ENCODE peak calls at places on chromosomes 16 and 17, in five cellular contexts. M is AG09319; N is ascending aorta; D is EL; G is stimulated activated CD4-positive, alpha-beta T cell treated with anti-CD3 and anti-CD28 coated beads, Interleukin-15, amount 100 ng/mL, for 24 hours. A is an unnamed sample.
A peak's percentile ranks its signal among the peaks of the same experiment; 100 is the strongest.

GRCh38 chr16:89020068-89020924 is 43.3 kb upstream of the CBFA2T3 start:
- DNase-seq in M (no peak), N (no peak), D (no peak), G (peak; percentile 26), A (no peak)

GRCh38 chr17:61460796-61461585 is 8.8 kb downstream of the TBX4 start:
- DNase-seq in G (no peak), M (no peak), D (no peak), N (no peak), A (no peak)

GRCh38 chr16:62261760-62262159 is 225.5 kb upstream of the CDH8 start:
- DNase-seq in M (no peak), D (no peak), N (no peak), G (no peak), A (no peak)

GRCh38 chr16:65318138-65318537 is 196.3 kb upstream of the CDH11 start:
- DNase-seq in N (no peak), M (no peak), G (no peak), D (no peak), A (no peak)

GRCh38 chr17:17546399-17547185 is 44.9 kb downstream of the PEMT start:
- DNase-seq in N (no peak), D (no peak), G (no peak), M (no peak), A (no peak)

GRCh38 chr17:37820313-37821024 is 75.6 kb upstream of the HNF1B start:
- DNase-seq in M (no peak), G (no peak), D (peak; percentile 46), N (no peak), A (no peak)

GRCh38 chr16:85777583-85778310 is 21.6 kb downstream of the EMC8 start:
- DNase-seq in D (peak; percentile 71), G (no peak), M (no peak), N (no peak), A (no peak)

GRCh38 chr17:50267074-50267841 is 7.0 kb upstream of the TMEM92 start:
- DNase-seq in M (no peak), D (peak; percentile 41), N (no peak), G (no peak), A (no peak)

GRCh38 chr17:78263063-78263735 is 31.8 kb downstream of the TMEM235 start:
- DNase-seq in N (no peak), M (no peak), G (peak; percentile 41), D (no peak), A (no peak)

GRCh38 chr17:74157366-74157765 is 46.1 kb upstream of the RPL38 start:
- DNase-seq in N (no peak), G (no peak), D (no peak), M (no peak), A (no peak)

GRCh38 chr16:81774348-81774747 is 4.7 kb upstream of the PLCG2 start:
- DNase-seq in N (no peak), G (no peak), M (no peak), D (no peak), A (no peak)

GRCh38 chr17:73941919-73942530 is 261.5 kb upstream of the RPL38 start:
- DNase-seq in D (no peak), N (no peak), M (no peak), G (no peak), A (no peak)

GRCh38 chr16:88624977-88625576 is 13.3 kb upstream of the IL17C start:
- DNase-seq in M (no peak), N (no peak), G (peak; percentile 22), D (no peak), A (no peak)

GRCh38 chr17:35786941-35787432 is 8.5 kb downstream of the MMP28 start:
- DNase-seq in N (no peak), D (peak; percentile 45), M (no peak), G (no peak), A (no peak)

GRCh38 chr17:50469005-50469605 is 425 bp upstream of the CHAD start:
- DNase-seq in D (no peak), M (no peak), N (no peak), G (no peak), A (no peak)

GRCh38 chr17:8210761-8211458 is 535 bp upstream of the AURKB start:
- DNase-seq in G (no peak), N (no peak), D (no peak), M (no peak), A (no peak)

GRCh38 chr16:59048876-59049275 is 314.8 kb upstream of the GOT2 start:
- DNase-seq in D (peak; percentile 30), G (no peak), M (no peak), N (no peak), A (no peak)

GRCh38 chr16:18059577-18059976 is 277.0 kb downstream of the NPIPA8 start:
- DNase-seq in G (no peak), M (no peak), N (no peak), D (no peak), A (no peak)

GRCh38 chr17:6269474-6269873 is 165.4 kb downstream of the AIPL1 start:
- DNase-seq in G (peak; percentile 39), M (no peak), D (peak; percentile 35), N (no peak), A (no peak)

GRCh38 chr16:88886915-88887521 is 20.6 kb upstream of the PABPN1L start:
- DNase-seq in N (no peak), D (no peak), M (peak; percentile 51), G (no peak), A (no peak)

GRCh38 chr16:22296225-22297113 is 740 bp upstream of the POLR3E start:
- DNase-seq in D (no peak), G (no peak), M (no peak), N (no peak), A (no peak)